ENCODE peak calls at places on chromosomes 6 and 20, in four cellular contexts. One of them, this sample, is unnamed.

GRCh38 chr6:52512199-52512598 is 64.7 kb downstream of the TRAM2 start:
- DNase-seq in fibroblast of pulmonary artery: peak
- DNase-seq in GM23338: no peak
- DNase-seq in H9: no peak
- DNase-seq in this sample: no peak

GRCh38 chr20:39960522-39961420 is 728.3 kb downstream of the MAFB start:
- DNase-seq in H9: peak
- DNase-seq in fibroblast of pulmonary artery: no peak
- DNase-seq in GM23338: peak
- DNase-seq in this sample: no peak

GRCh38 chr20:54345301-54345724 is 130.1 kb upstream of the DOK5 start:
- DNase-seq in fibroblast of pulmonary artery: peak
- DNase-seq in GM23338: no peak
- DNase-seq in H9: no peak
- DNase-seq in this sample: no peak

GRCh38 chr6:157587127-157587729 is 206.2 kb downstream of the ZDHHC14 start:
- DNase-seq in GM23338: no peak
- DNase-seq in H9: no peak
- DNase-seq in fibroblast of pulmonary artery: no peak
- DNase-seq in this sample: no peak

GRCh38 chr20:2874456-2874855 is 1.2 kb downstream of the PTPRA start:
- DNase-seq in H9: no peak
- DNase-seq in GM23338: peak
- DNase-seq in fibroblast of pulmonary artery: no peak
- DNase-seq in this sample: no peak

GRCh38 chr6:106609699-106610098 is 19.6 kb downstream of the RTN4IP1 start:
- DNase-seq in H9: peak
- DNase-seq in fibroblast of pulmonary artery: no peak
- DNase-seq in GM23338: peak
- DNase-seq in this sample: no peak

GRCh38 chr20:53888510-53888909 is 181.9 kb downstream of the BCAS1 start:
- DNase-seq in H9: no peak
- DNase-seq in GM23338: no peak
- DNase-seq in fibroblast of pulmonary artery: no peak
- DNase-seq in this sample: no peak

GRCh38 chr20:17928633-17929311 is 39.8 kb downstream of the SNX5 start:
- DNase-seq in GM23338: peak
- DNase-seq in H9: no peak
- DNase-seq in fibroblast of pulmonary artery: no peak
- DNase-seq in this sample: no peak

GRCh38 chr6:27786048-27786447 is 126.1 kb downstream of the OR2B2 start:
- DNase-seq in H9: no peak
- DNase-seq in fibroblast of pulmonary artery: no peak
- DNase-seq in GM23338: no peak
- DNase-seq in this sample: no peak

GRCh38 chr6:170292778-170293164 is 1.9 kb upstream of the DLL1 start:
- DNase-seq in fibroblast of pulmonary artery: no peak
- DNase-seq in H9: no peak
- DNase-seq in GM23338: no peak
- DNase-seq in this sample: peak

GRCh38 chr6:161011509-161012480 is 20.2 kb downstream of the MAP3K4 start:
- DNase-seq in fibroblast of pulmonary artery: peak
- DNase-seq in GM23338: peak
- DNase-seq in H9: peak
- DNase-seq in this sample: no peak

GRCh38 chr6:73610444-73611275 is 43.1 kb downstream of the SLC17A5 start:
- DNase-seq in fibroblast of pulmonary artery: peak
- DNase-seq in H9: no peak
- DNase-seq in GM23338: peak
- DNase-seq in this sample: no peak

GRCh38 chr20:44552950-44553908 is 29.1 kb upstream of the PKIG start:
- DNase-seq in GM23338: no peak
- DNase-seq in fibroblast of pulmonary artery: peak
- DNase-seq in H9: no peak
- DNase-seq in this sample: no peak

GRCh38 chr20:59752101-59752586 is 147.8 kb downstream of the PHACTR3 start:
- DNase-seq in fibroblast of pulmonary artery: no peak
- DNase-seq in GM23338: no peak
- DNase-seq in H9: no peak
- DNase-seq in this sample: peak

GRCh38 chr20:43843096-43843964 is 71.3 kb upstream of the TOX2 start:
- DNase-seq in GM23338: no peak
- DNase-seq in H9: no peak
- DNase-seq in fibroblast of pulmonary artery: peak
- DNase-seq in this sample: no peak

GRCh38 chr6:122755901-122756300 is 23.6 kb upstream of the FABP7 start:
- DNase-seq in fibroblast of pulmonary artery: no peak
- DNase-seq in GM23338: peak
- DNase-seq in H9: peak
- DNase-seq in this sample: no peak

GRCh38 chr6:167712332-167713087 is 114.2 kb upstream of the AFDN start:
- DNase-seq in GM23338: no peak
- DNase-seq in fibroblast of pulmonary artery: no peak
- DNase-seq in H9: no peak
- DNase-seq in this sample: no peak

GRCh38 chr6:29926795-29927427 is 15.4 kb upstream of the HLA-A start:
- DNase-seq in H9: peak
- DNase-seq in GM23338: peak
- DNase-seq in fibroblast of pulmonary artery: peak
- DNase-seq in this sample: peak
- TF ChIP-seq CTCF in H9: no peak
- TF ChIP-seq CTCF in GM23338: no peak
- TF ChIP-seq CTCF in fibroblast of pulmonary artery: no peak
- TF ChIP-seq CTCF in this sample: no peak

GRCh38 chr6:145508107-145508506 is 227.2 kb downstream of the EPM2A start:
- DNase-seq in H9: peak
- DNase-seq in fibroblast of pulmonary artery: peak
- DNase-seq in GM23338: peak
- DNase-seq in this sample: no peak
- TF ChIP-seq CTCF in H9: peak
- TF ChIP-seq CTCF in fibroblast of pulmonary artery: peak
- TF ChIP-seq CTCF in GM23338: peak
- TF ChIP-seq CTCF in this sample: no peak

GRCh38 chr6:47072667-47073066 is 30.5 kb upstream of the ADGRF1 start:
- DNase-seq in H9: no peak
- DNase-seq in fibroblast of pulmonary artery: no peak
- DNase-seq in GM23338: no peak
- DNase-seq in this sample: no peak

GRCh38 chr6:47075168-47075567 is 33.0 kb upstream of the ADGRF1 start:
- DNase-seq in fibroblast of pulmonary artery: no peak
- DNase-seq in GM23338: no peak
- DNase-seq in H9: no peak
- DNase-seq in this sample: no peak

GRCh38 chr6:47071681-47072080 is 29.5 kb upstream of the ADGRF1 start:
- DNase-seq in GM23338: no peak
- DNase-seq in fibroblast of pulmonary artery: no peak
- DNase-seq in H9: no peak
- DNase-seq in this sample: no peak

GRCh38 chr6:47075741-47076421 is 33.7 kb upstream of the ADGRF1 start:
- DNase-seq in GM23338: no peak
- DNase-seq in H9: no peak
- DNase-seq in fibroblast of pulmonary artery: no peak
- DNase-seq in this sample: no peak

GRCh38 chr6:47073125-47074110 is 31.3 kb upstream of the ADGRF1 start:
- DNase-seq in fibroblast of pulmonary artery: no peak
- DNase-seq in H9: no peak
- DNase-seq in GM23338: peak
- DNase-seq in this sample: no peak
- TF ChIP-seq CTCF in fibroblast of pulmonary artery: peak
- TF ChIP-seq CTCF in H9: peak
- TF ChIP-seq CTCF in GM23338: peak
- TF ChIP-seq CTCF in this sample: no peak

GRCh38 chr6:129609635-129610034 is 100.3 kb downstream of the ARHGAP18 start:
- DNase-seq in H9: no peak
- DNase-seq in fibroblast of pulmonary artery: no peak
- DNase-seq in GM23338: no peak
- DNase-seq in this sample: no peak
- TF ChIP-seq CTCF in H9: no peak
- TF ChIP-seq CTCF in fibroblast of pulmonary artery: no peak
- TF ChIP-seq CTCF in GM23338: no peak
- TF ChIP-seq CTCF in this sample: no peak

GRCh38 chr6:125546827-125547226 is 202.6 kb upstream of the HEY2 start:
- DNase-seq in GM23338: peak
- DNase-seq in H9: no peak
- DNase-seq in fibroblast of pulmonary artery: peak
- DNase-seq in this sample: no peak

GRCh38 chr6:125550892-125551291 is 198.5 kb upstream of the HEY2 start:
- DNase-seq in GM23338: no peak
- DNase-seq in H9: no peak
- DNase-seq in fibroblast of pulmonary artery: no peak
- DNase-seq in this sample: no peak

GRCh38 chr6:125547320-125547843 is 202.1 kb upstream of the HEY2 start:
- DNase-seq in GM23338: no peak
- DNase-seq in fibroblast of pulmonary artery: no peak
- DNase-seq in H9: no peak
- DNase-seq in this sample: no peak

GRCh38 chr6:125552819-125553218 is 196.6 kb upstream of the HEY2 start:
- DNase-seq in H9: no peak
- DNase-seq in fibroblast of pulmonary artery: no peak
- DNase-seq in GM23338: no peak
- DNase-seq in this sample: no peak

DNA sequence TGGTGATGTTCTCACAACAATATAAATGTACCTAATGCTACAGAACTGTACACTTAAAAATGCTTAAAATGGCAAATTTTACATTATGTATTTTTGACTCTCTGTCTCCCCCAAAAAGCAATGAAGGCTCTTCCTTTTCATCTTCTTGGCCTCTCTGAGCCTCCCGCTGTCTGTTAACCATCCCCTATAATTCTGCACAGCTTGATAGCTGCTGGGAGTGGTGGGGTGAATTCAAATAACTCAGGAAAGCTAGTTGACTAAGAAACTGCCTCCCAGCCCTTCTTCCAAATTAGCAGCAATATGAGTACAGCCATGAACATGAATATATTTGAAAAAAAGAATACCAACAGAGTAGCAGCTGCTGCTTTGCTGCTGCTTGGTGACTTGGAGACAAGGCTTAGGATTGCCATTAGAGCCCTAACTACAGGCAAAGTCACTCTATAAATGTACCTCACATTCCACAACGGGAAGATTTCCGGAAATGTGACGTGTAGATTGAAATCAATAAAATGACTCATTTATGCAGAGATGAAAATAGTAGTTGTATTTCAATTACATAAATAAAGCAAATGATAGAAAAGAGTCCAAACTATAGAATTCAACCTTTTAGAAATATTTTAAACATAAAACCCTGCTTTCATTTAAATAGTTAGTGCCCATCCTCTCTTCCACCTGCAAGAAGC is 200.1 kb upstream of the HEY2 start:
- DNase-seq in fibroblast of pulmonary artery: no peak
- DNase-seq in GM23338: no peak
- DNase-seq in H9: no peak
- DNase-seq in this sample: no peak
- TF ChIP-seq CTCF in fibroblast of pulmonary artery: no peak
- TF ChIP-seq CTCF in GM23338: no peak
- TF ChIP-seq CTCF in H9: no peak
- TF ChIP-seq CTCF in this sample: no peak

DNA sequence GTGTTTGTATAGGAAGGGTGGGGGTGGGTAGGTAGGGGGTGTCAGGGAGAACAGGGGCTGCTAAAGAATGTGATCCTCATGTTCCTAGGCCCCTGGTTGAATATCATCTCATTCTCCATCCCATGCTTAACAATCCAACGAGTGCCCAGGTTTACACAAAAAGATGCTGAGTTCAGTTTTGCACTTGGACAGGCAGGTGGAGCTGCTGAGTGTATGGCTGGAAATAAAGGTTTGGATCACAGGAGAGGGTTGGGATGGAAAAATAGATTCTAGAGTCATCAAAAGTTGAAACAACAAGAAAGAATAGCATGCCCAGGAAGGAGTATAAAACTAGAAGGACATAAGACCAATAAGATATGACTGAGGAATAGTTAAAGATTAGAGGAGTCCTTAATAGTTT is 14.2 kb downstream of the CHD6 start:
- DNase-seq in GM23338: no peak
- DNase-seq in H9: no peak
- DNase-seq in fibroblast of pulmonary artery: no peak
- DNase-seq in this sample: no peak
- TF ChIP-seq CTCF in GM23338: peak
- TF ChIP-seq CTCF in H9: no peak
- TF ChIP-seq CTCF in fibroblast of pulmonary artery: peak
- TF ChIP-seq CTCF in this sample: no peak

GRCh38 chr20:13870349-13870748 is 85.5 kb downstream of the NDUFAF5 start:
- DNase-seq in fibroblast of pulmonary artery: no peak
- DNase-seq in GM23338: peak
- DNase-seq in H9: peak
- DNase-seq in this sample: no peak
- TF ChIP-seq CTCF in fibroblast of pulmonary artery: no peak
- TF ChIP-seq CTCF in GM23338: peak
- TF ChIP-seq CTCF in H9: peak
- TF ChIP-seq CTCF in this sample: no peak

GRCh38 chr20:38941726-38942389 is 15.6 kb downstream of the FAM83D start:
- DNase-seq in GM23338: no peak
- DNase-seq in fibroblast of pulmonary artery: no peak
- DNase-seq in H9: no peak
- DNase-seq in this sample: no peak
- TF ChIP-seq CTCF in GM23338: no peak
- TF ChIP-seq CTCF in fibroblast of pulmonary artery: no peak
- TF ChIP-seq CTCF in H9: peak
- TF ChIP-seq CTCF in this sample: no peak

GRCh38 chr6:5729813-5730212 is 276.9 kb downstream of the NRN1 start:
- DNase-seq in fibroblast of pulmonary artery: no peak
- DNase-seq in GM23338: no peak
- DNase-seq in H9: no peak
- DNase-seq in this sample: no peak
- TF ChIP-seq CTCF in fibroblast of pulmonary artery: no peak
- TF ChIP-seq CTCF in GM23338: peak
- TF ChIP-seq CTCF in H9: peak
- TF ChIP-seq CTCF in this sample: no peak

DNA sequence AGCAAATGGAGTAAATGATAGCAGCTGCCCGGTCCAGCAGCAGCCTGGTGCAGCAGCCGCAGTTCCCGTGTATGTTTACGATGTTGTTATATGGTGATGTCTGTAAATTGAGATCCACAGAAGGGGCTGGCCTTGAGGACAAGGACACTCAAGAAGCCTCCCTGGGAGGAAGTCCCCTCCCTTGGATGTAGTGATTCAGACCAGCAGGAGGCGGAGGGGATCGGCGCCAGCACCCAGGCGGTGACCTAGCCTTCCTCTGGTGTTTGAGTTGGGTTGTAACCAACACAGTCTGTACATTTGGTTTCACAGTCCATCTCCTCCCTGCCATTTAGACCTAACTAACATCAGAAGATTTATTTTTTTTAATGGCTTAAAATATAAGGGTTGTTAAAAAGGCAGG is 187.8 kb downstream of the SYNDIG1 start:
- DNase-seq in GM23338: no peak
- DNase-seq in H9: no peak
- DNase-seq in fibroblast of pulmonary artery: peak
- DNase-seq in this sample: no peak
- TF ChIP-seq CTCF in GM23338: no peak
- TF ChIP-seq CTCF in H9: no peak
- TF ChIP-seq CTCF in fibroblast of pulmonary artery: peak
- TF ChIP-seq CTCF in this sample: no peak